ENCODE peak calls at places on chromosomes 5 and 9, in five cellular contexts. K is PC-9, M is testis, X is PC-3, E is tibial artery. D is an unnamed sample. For H3K9me3 and H3K27me3, the result is how much of the 10 kb centered on the place peaks cover.

GRCh38 chr5:132751444-132751843 is 4.2 kb downstream of the CCNI2 start:
- DNase-seq in E (no peak), K (no peak), M (peak), X (no peak), D (no peak)

GRCh38 chr5:142499591-142500384 is 175.0 kb upstream of the SPRY4 start:
- DNase-seq in M (no peak), K (no peak), E (no peak), X (no peak), D (no peak)

GRCh38 chr9:135799261-135799660 is 97.3 kb downstream of the KCNT1 start:
- DNase-seq in M (no peak), E (no peak), K (no peak), X (no peak), D (no peak)

GRCh38 chr5:71471193-71471592 is 15.7 kb downstream of the BDP1 start:
- DNase-seq in X (peak), E (no peak), M (no peak), K (no peak), D (no peak)

GRCh38 chr9:32378993-32379729 is 5.3 kb upstream of the ACO1 start:
- DNase-seq in E (no peak), X (peak), K (peak), M (peak), D (peak)

GRCh38 chr5:154541553-154541952 is 63.5 kb upstream of the HAND1 start:
- DNase-seq in X (peak), M (no peak), K (peak), E (no peak), D (no peak)

GRCh38 chr5:116980581-116980980 is 406.0 kb upstream of the SEMA6A start:
- DNase-seq in K (no peak), X (no peak), M (no peak), E (no peak), D (no peak)

GRCh38 chr9:107260437-107261081 is 22.5 kb upstream of the RAD23B start:
- DNase-seq in E (no peak), M (no peak), X (no peak), K (no peak), D (no peak)

GRCh38 chr5:125883223-125883622 is 540.0 kb upstream of the GRAMD2B start:
- DNase-seq in K (no peak), E (no peak), X (no peak), M (no peak), D (no peak)

GRCh38 chr5:154849261-154849660 is 1.1 kb downstream of the FAXDC2 start:
- DNase-seq in K (no peak), M (no peak), X (no peak), E (no peak), D (no peak)

GRCh38 chr5:6712582-6713273 is 504 bp upstream of the TENT4A start:
- DNase-seq in E (peak), X (peak), K (peak), M (peak), D (peak)

GRCh38 chr5:44332360-44332971 is 56.8 kb downstream of the FGF10 start:
- DNase-seq in K (no peak), E (no peak), M (no peak), X (peak), D (no peak)

GRCh38 chr5:169435506-169436230 is 134.7 kb upstream of the SLIT3 start:
- DNase-seq in X (no peak), E (no peak), M (no peak), K (no peak), D (no peak)

GRCh38 chr5:181024245-181025029 is 15.6 kb upstream of the BTNL9 start:
- DNase-seq in X (no peak), M (no peak), E (no peak), K (no peak), D (no peak)

GRCh38 chr9:129161534-129161837 is 16.6 kb downstream of the IER5L start:
- DNase-seq in K (no peak), M (no peak), E (no peak), X (no peak), D (no peak)

GRCh38 chr5:93221-93980 is 1.4 kb downstream of the PLEKHG4B start:
- DNase-seq in M (no peak), X (no peak), K (no peak), E (peak), D (no peak)

GRCh38 chr5:174340221-174340620 is 294.7 kb downstream of the NSG2 start:
- DNase-seq in E (no peak), K (no peak), M (no peak), X (no peak), D (no peak)

GRCh38 chr5:122844136-122844915 is 1.1 kb upstream of the SNX24 start:
- DNase-seq in M (peak), K (peak), E (no peak), X (peak), D (no peak)

GRCh38 chr5:93022770-93023169 is 558.2 kb downstream of the NR2F1-AS1 start:
- DNase-seq in M (no peak), X (peak), K (no peak), E (no peak), D (no peak)

GRCh38 chr5:57494104-57495098 is 11.8 kb upstream of the ACTBL2 start:
- DNase-seq in M (no peak), E (peak), K (peak), X (peak), D (no peak)

DNA sequence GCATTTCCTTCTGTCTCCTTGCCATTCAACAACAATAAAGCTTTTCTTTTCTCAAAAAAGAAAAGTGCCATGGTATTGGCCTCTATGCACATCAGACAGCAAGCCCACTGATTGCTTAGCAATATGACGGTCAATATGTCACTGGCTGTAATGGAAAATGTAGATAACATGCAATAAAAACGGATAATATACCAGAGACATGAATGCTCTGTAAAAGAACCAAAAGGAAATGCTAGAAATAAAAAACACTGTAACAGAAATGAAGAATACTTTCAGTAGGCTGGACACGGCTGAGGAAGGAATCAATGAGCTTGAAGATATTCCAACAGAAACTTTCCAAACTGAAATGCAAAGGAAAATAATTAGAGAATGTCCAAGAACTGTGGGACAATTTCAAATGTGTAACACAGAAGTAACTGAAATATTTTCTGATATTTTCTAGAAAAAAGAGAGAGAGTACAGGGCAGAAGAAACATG is 10.0 kb downstream of the PTBP3 start:
- DNase-seq in E (no peak), X (no peak), K (no peak), M (no peak), D (no peak)
- H3K9me3 ChIP-seq in E (under half), X (under half), K (under half), M (under half), D (under half)

GRCh38 chr5:141192110-141192725 is at the start of gene PCDHB10:
- DNase-seq in E (no peak), M (peak), X (peak), K (peak), D (peak)
- TF ChIP-seq CTCF in E (no peak), M (peak), X (peak), K (peak), D (peak)

GRCh38 chr9:114512337-114512874 is 7.1 kb upstream of the WHRN start:
- DNase-seq in K (no peak), X (no peak), E (no peak), M (no peak), D (no peak)

GRCh38 chr9:114515528-114515927 is 10.3 kb upstream of the WHRN start:
- DNase-seq in K (no peak), X (no peak), M (peak), E (no peak), D (no peak)

GRCh38 chr9:114516913-114517312 is 11.6 kb upstream of the WHRN start:
- DNase-seq in M (no peak), E (no peak), K (no peak), X (peak), D (no peak)

GRCh38 chr9:114513050-114513951 is 8.0 kb upstream of the WHRN start:
- DNase-seq in M (no peak), X (peak), K (peak), E (no peak), D (no peak)

GRCh38 chr9:114513952-114514267 is 8.6 kb upstream of the WHRN start:
- DNase-seq in M (no peak), K (no peak), X (no peak), E (no peak), D (no peak)
- H3K27me3 ChIP-seq in M (under half), K (under half), X (under half), E (under half), D (under half)

GRCh38 chr9:123848447-123849085 is 81.4 kb downstream of the DENND1A start:
- DNase-seq in E (no peak), M (no peak), X (no peak), K (no peak), D (no peak)

GRCh38 chr9:123846966-123847365 is 83.0 kb downstream of the DENND1A start:
- DNase-seq in X (no peak), E (no peak), K (no peak), M (no peak), D (no peak)

GRCh38 chr9:123843703-123844102 is 86.2 kb downstream of the DENND1A start:
- DNase-seq in M (no peak), K (no peak), E (no peak), X (no peak), D (no peak)
- H3K9me3 ChIP-seq in M (under half), K (under half), E (under half), X (under half), D (under half)

GRCh38 chr5:54520438-54520846 is 2.9 kb downstream of the SNX18 start:
- DNase-seq in E (peak), K (no peak), M (peak), X (peak), D (no peak)

GRCh38 chr5:54519083-54519541 is 1.6 kb downstream of the SNX18 start:
- DNase-seq in X (no peak), K (no peak), M (no peak), E (peak), D (no peak)

GRCh38 chr5:54518146-54519082 is 855 bp downstream of the SNX18 start:
- DNase-seq in E (peak), K (peak), X (peak), M (no peak), D (peak)

GRCh38 chr5:54522080-54522479 is 4.5 kb downstream of the SNX18 start:
- DNase-seq in E (no peak), X (no peak), M (no peak), K (no peak), D (no peak)

GRCh38 chr5:54520940-54521339 is 3.4 kb downstream of the SNX18 start:
- DNase-seq in M (no peak), K (no peak), E (no peak), X (no peak), D (no peak)
- TF ChIP-seq CTCF in M (no peak), K (no peak), E (no peak), X (no peak), D (no peak)

DNA sequence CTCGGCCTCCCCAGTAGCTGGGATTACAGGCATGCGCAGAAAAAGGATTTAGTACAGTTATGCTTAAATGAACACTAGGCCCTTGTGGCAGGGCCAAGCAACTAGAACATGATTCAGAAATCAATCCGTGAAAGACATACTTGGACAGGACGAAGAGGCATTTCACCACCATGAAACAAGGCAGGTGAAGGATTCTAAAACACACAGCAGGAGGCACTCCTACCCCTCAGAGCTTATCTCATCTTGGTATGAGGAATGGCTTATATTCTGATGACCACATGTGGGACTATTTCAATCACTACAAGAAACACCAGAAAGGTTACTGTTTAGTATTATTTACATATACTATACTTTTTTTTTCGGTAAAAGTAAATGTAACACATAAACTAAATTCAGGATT is 15.7 kb downstream of the OR2S2 start:
- DNase-seq in M (no peak), E (no peak), K (no peak), X (no peak), D (no peak)
- H3K27me3 ChIP-seq in M (under half), E (under half), K (under half), X (under half), D (under half)

GRCh38 chr5:12095808-12096281 is 191.6 kb upstream of the CTNND2 start:
- DNase-seq in X (peak), K (no peak), E (no peak), M (no peak), D (no peak)

GRCh38 chr5:12099296-12099695 is 195.1 kb upstream of the CTNND2 start:
- DNase-seq in K (no peak), E (no peak), M (no peak), X (no peak), D (no peak)

DNA sequence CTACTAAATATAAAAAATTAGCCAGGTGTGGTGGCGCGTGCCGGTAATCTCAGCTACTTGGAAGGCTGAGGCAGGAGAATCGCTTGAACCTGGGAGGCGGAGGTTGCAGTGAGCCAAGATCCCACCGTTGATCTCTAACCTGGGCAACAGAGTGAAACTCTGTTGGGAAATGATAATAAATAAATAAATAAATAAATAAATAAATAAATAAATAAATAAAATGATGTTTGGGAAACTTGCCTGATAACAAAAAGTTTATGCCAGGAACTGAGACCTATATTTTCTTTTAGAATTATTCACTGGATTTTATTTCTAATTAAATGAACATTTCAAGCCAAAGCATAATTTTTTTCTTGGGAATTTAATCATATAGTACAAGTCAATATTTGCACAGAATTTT is 189.3 kb upstream of the CTNND2 start:
- DNase-seq in K (no peak), X (no peak), E (no peak), M (no peak), D (no peak)
- H3K9me3 ChIP-seq in K (under half), X (under half), E (under half), M (under half), D (under half)

GRCh38 chr5:110116539-110116938 is 426.8 kb downstream of the MAN2A1 start:
- DNase-seq in X (no peak), E (no peak), K (no peak), M (no peak), D (no peak)
- TF ChIP-seq CTCF in X (no peak), E (no peak), K (no peak), M (no peak), D (no peak)

D was measured in WERI-Rb-1.